ENCODE peak calls at places on chromosomes 4 and X, in four cellular contexts. W is stimulated activated CD4-positive, alpha-beta T cell treated with anti-CD3 and anti-CD28 coated beads, Interleukin-2, amount 100 ng/mL, for 24 hours; T is non-pigmented ciliary epithelial cell; Y is T-helper 1 cell. V is an unnamed sample.

GRCh38 chr4:55363618-55364420 is 17.8 kb downstream of the SRD5A3 start:
- DNase-seq in W (no peak), T (no peak), Y (no peak), V (no peak)

GRCh38 chrX:132127748-132128147 is at the start of gene FRMD7:
- DNase-seq in W (no peak), T (no peak), Y (no peak), V (no peak)

GRCh38 chr4:7988437-7988836 is 48.8 kb upstream of the AFAP1 start:
- DNase-seq in W (no peak), T (no peak), Y (no peak), V (no peak)

GRCh38 chr4:151107063-151107462 is 7.6 kb downstream of the RPS3A start:
- DNase-seq in W (no peak), T (no peak), Y (no peak), V (no peak)

GRCh38 chrX:23383411-23383810 is 48.8 kb downstream of the PTCHD1 start:
- DNase-seq in W (no peak), T (no peak), Y (no peak), V (no peak)

GRCh38 chr4:2150076-2150475 is 90.9 kb downstream of the NAT8L start:
- DNase-seq in W (no peak), T (no peak), Y (no peak), V (no peak)

GRCh38 chr4:42172921-42173320 is 20.5 kb upstream of the BEND4 start:
- DNase-seq in W (no peak), T (no peak), Y (no peak), V (no peak)

GRCh38 chr4:129394635-129395034 is 298.7 kb downstream of the C4orf33 start:
- DNase-seq in W (no peak), T (no peak), Y (no peak), V (no peak)

GRCh38 chr4:98928505-98929340 is at the start of gene EIF4E:
- DNase-seq in W (peak), T (peak), Y (peak), V (peak)

GRCh38 chrX:29911673-29912072 is 303.7 kb upstream of the MAGEB2 start:
- DNase-seq in W (no peak), T (no peak), Y (no peak), V (no peak)

GRCh38 chr4:1530356-1530755 is 124.1 kb upstream of the NKX1-1 start:
- DNase-seq in W (no peak), T (no peak), Y (no peak), V (no peak)

GRCh38 chr4:189255636-189256035 is 685.0 kb upstream of the FRG1 start:
- DNase-seq in W (no peak), T (no peak), Y (no peak), V (no peak)

GRCh38 chrX:130539721-130540321 is 138.0 kb downstream of the RBMX2 start:
- DNase-seq in W (peak), T (no peak), Y (no peak), V (no peak)

GRCh38 chrX:153766098-153766817 is 2.2 kb downstream of the PLXNB3 start:
- DNase-seq in W (peak), T (peak), Y (no peak), V (no peak)

GRCh38 chr4:5012477-5012876 is 6.8 kb downstream of the CYTL1 start:
- DNase-seq in W (no peak), T (no peak), Y (no peak), V (no peak)

GRCh38 chr4:5186584-5187170 is 135.4 kb downstream of the STK32B start:
- DNase-seq in W (no peak), T (no peak), Y (no peak), V (no peak)

GRCh38 chr4:71187399-71188196 is 151.2 kb upstream of the SLC4A4 start:
- DNase-seq in W (peak), T (no peak), Y (peak), V (no peak)

GRCh38 chr4:142925161-142925560 is 79.1 kb upstream of the INPP4B start:
- DNase-seq in W (no peak), T (no peak), Y (no peak), V (no peak)

GRCh38 chrX:153601511-153602110 is 2.7 kb upstream of the CCNQ start:
- DNase-seq in W (no peak), T (no peak), Y (no peak), V (no peak)

GRCh38 chrX:51421972-51422371 is 74.4 kb downstream of the NUDT11 start:
- DNase-seq in W (no peak), T (no peak), Y (no peak), V (no peak)

GRCh38 chr4:95761441-95761840 is 78.5 kb upstream of the PDHA2 start:
- DNase-seq in W (no peak), T (peak), Y (no peak), V (no peak)

GRCh38 chr4:27692098-27692679 is 831.5 kb downstream of the STIM2 start:
- DNase-seq in W (no peak), T (no peak), Y (no peak), V (no peak)

GRCh38 chrX:70087857-70088256 is 25.6 kb downstream of the OTUD6A start:
- DNase-seq in W (no peak), T (no peak), Y (no peak), V (no peak)

GRCh38 chr4:187996502-187997177 is 1.1 kb downstream of the ZFP42 start:
- DNase-seq in W (no peak), T (no peak), Y (no peak), V (no peak)

GRCh38 chr4:53591372-53591892 is at the start of gene LNX1:
- DNase-seq in W (no peak), T (no peak), Y (no peak), V (no peak)

V was measured in HS-27A.